ENCODE peak calls at places on chromosome 10, in eight cellular contexts. One of them, this sample, is unnamed.

GRCh38 chr10:44858017-44858371 is 53.1 kb upstream of the TMEM72 start:
- DNase-seq in ovary: no peak
- DNase-seq in NCI-H774: no peak
- DNase-seq in A172: no peak
- DNase-seq in T-cell: no peak
- DNase-seq in EH: no peak
- DNase-seq in pancreas: no peak
- DNase-seq in IMR-90: no peak
- DNase-seq in this sample: no peak

GRCh38 chr10:52216852-52217251 is 97.2 kb upstream of the DKK1 start:
- DNase-seq in ovary: no peak
- DNase-seq in NCI-H774: no peak
- DNase-seq in A172: peak
- DNase-seq in T-cell: no peak
- DNase-seq in EH: peak
- DNase-seq in pancreas: no peak
- DNase-seq in IMR-90: peak
- DNase-seq in this sample: peak

GRCh38 chr10:88493676-88494483 is 89.2 kb downstream of the RNLS start:
- DNase-seq in ovary: no peak
- DNase-seq in NCI-H774: no peak
- DNase-seq in A172: no peak
- DNase-seq in T-cell: no peak
- DNase-seq in EH: peak
- DNase-seq in pancreas: no peak
- DNase-seq in IMR-90: peak
- DNase-seq in this sample: no peak

GRCh38 chr10:61047788-61048560 is 104.0 kb upstream of the RHOBTB1 start:
- DNase-seq in ovary: no peak
- DNase-seq in NCI-H774: no peak
- DNase-seq in A172: peak
- DNase-seq in T-cell: no peak
- DNase-seq in EH: no peak
- DNase-seq in pancreas: no peak
- DNase-seq in IMR-90: no peak
- DNase-seq in this sample: peak

GRCh38 chr10:102141583-102142107 is 8.8 kb downstream of the PPRC1 start:
- DNase-seq in ovary: no peak
- DNase-seq in NCI-H774: no peak
- DNase-seq in A172: no peak
- DNase-seq in T-cell: no peak
- DNase-seq in EH: no peak
- DNase-seq in pancreas: no peak
- DNase-seq in IMR-90: no peak
- DNase-seq in this sample: no peak

GRCh38 chr10:82394122-82394521 is 519.1 kb downstream of the NRG3 start:
- DNase-seq in ovary: no peak
- DNase-seq in NCI-H774: peak
- DNase-seq in A172: no peak
- DNase-seq in T-cell: no peak
- DNase-seq in EH: no peak
- DNase-seq in pancreas: peak
- DNase-seq in IMR-90: no peak
- DNase-seq in this sample: no peak

GRCh38 chr10:59177031-59177861 is 803 bp downstream of the PHYHIPL start:
- DNase-seq in ovary: peak
- DNase-seq in NCI-H774: peak
- DNase-seq in A172: peak
- DNase-seq in T-cell: no peak
- DNase-seq in EH: peak
- DNase-seq in pancreas: peak
- DNase-seq in IMR-90: peak
- DNase-seq in this sample: peak

GRCh38 chr10:132970641-132971438 is 28.5 kb upstream of the CFAP46 start:
- DNase-seq in ovary: no peak
- DNase-seq in NCI-H774: no peak
- DNase-seq in A172: no peak
- DNase-seq in T-cell: no peak
- DNase-seq in EH: no peak
- DNase-seq in pancreas: peak
- DNase-seq in IMR-90: no peak
- DNase-seq in this sample: no peak

GRCh38 chr10:72272689-72273409 is 875 bp upstream of the DDIT4 start:
- DNase-seq in ovary: peak
- DNase-seq in NCI-H774: peak
- DNase-seq in A172: peak
- DNase-seq in T-cell: no peak
- DNase-seq in EH: peak
- DNase-seq in pancreas: peak
- DNase-seq in IMR-90: peak
- DNase-seq in this sample: peak

GRCh38 chr10:1036341-1036791 is 10.7 kb upstream of the IDI2 start:
- DNase-seq in ovary: no peak
- DNase-seq in NCI-H774: no peak
- DNase-seq in A172: peak
- DNase-seq in T-cell: no peak
- DNase-seq in EH: peak
- DNase-seq in pancreas: no peak
- DNase-seq in IMR-90: peak
- DNase-seq in this sample: peak

GRCh38 chr10:22761569-22762220 is 47.3 kb upstream of the PIP4K2A start:
- DNase-seq in ovary: no peak
- DNase-seq in NCI-H774: no peak
- DNase-seq in A172: no peak
- DNase-seq in T-cell: no peak
- DNase-seq in EH: peak
- DNase-seq in pancreas: no peak
- DNase-seq in IMR-90: peak
- DNase-seq in this sample: no peak

GRCh38 chr10:69384320-69384719 is 32.4 kb downstream of the TACR2 start:
- DNase-seq in ovary: no peak
- DNase-seq in NCI-H774: no peak
- DNase-seq in A172: no peak
- DNase-seq in T-cell: no peak
- DNase-seq in EH: no peak
- DNase-seq in pancreas: no peak
- DNase-seq in IMR-90: no peak
- DNase-seq in this sample: no peak

GRCh38 chr10:13998090-13998838 is 332.5 kb downstream of the FRMD4A start:
- DNase-seq in ovary: no peak
- DNase-seq in NCI-H774: no peak
- DNase-seq in A172: no peak
- DNase-seq in T-cell: no peak
- DNase-seq in EH: peak
- DNase-seq in pancreas: no peak
- DNase-seq in IMR-90: no peak
- DNase-seq in this sample: no peak

GRCh38 chr10:126242352-126243260 is 145.7 kb downstream of the ADAM12 start:
- DNase-seq in ovary: peak
- DNase-seq in NCI-H774: peak
- DNase-seq in A172: no peak
- DNase-seq in T-cell: no peak
- DNase-seq in EH: peak
- DNase-seq in pancreas: no peak
- DNase-seq in IMR-90: peak
- DNase-seq in this sample: peak

GRCh38 chr10:102400061-102400460 is 4.6 kb downstream of the NFKB2 start:
- DNase-seq in ovary: no peak
- DNase-seq in NCI-H774: no peak
- DNase-seq in A172: no peak
- DNase-seq in T-cell: no peak
- DNase-seq in EH: no peak
- DNase-seq in pancreas: peak
- DNase-seq in IMR-90: no peak
- DNase-seq in this sample: no peak

GRCh38 chr10:43315535-43316245 is 48.8 kb upstream of the RASGEF1A start:
- DNase-seq in ovary: no peak
- DNase-seq in NCI-H774: no peak
- DNase-seq in A172: no peak
- DNase-seq in T-cell: no peak
- DNase-seq in EH: no peak
- DNase-seq in pancreas: no peak
- DNase-seq in IMR-90: no peak
- DNase-seq in this sample: no peak

GRCh38 chr10:80122746-80123145 is 9.8 kb upstream of the PLAC9 start:
- DNase-seq in ovary: no peak
- DNase-seq in NCI-H774: no peak
- DNase-seq in A172: no peak
- DNase-seq in T-cell: no peak
- DNase-seq in EH: peak
- DNase-seq in pancreas: no peak
- DNase-seq in IMR-90: no peak
- DNase-seq in this sample: no peak

GRCh38 chr10:80407836-80408197 is 534 bp upstream of the PRXL2A start:
- DNase-seq in ovary: peak
- DNase-seq in NCI-H774: peak
- DNase-seq in A172: peak
- DNase-seq in T-cell: no peak
- DNase-seq in EH: no peak
- DNase-seq in pancreas: no peak
- DNase-seq in IMR-90: no peak
- DNase-seq in this sample: peak

GRCh38 chr10:32957341-32958084 is 517 bp downstream of the ITGB1 start:
- DNase-seq in ovary: peak
- DNase-seq in NCI-H774: no peak
- DNase-seq in A172: no peak
- DNase-seq in T-cell: no peak
- DNase-seq in EH: peak
- DNase-seq in pancreas: peak
- DNase-seq in IMR-90: no peak
- DNase-seq in this sample: no peak

GRCh38 chr10:132571565-132572544 is 34.3 kb downstream of the INPP5A start:
- DNase-seq in ovary: no peak
- DNase-seq in NCI-H774: no peak
- DNase-seq in A172: peak
- DNase-seq in T-cell: no peak
- DNase-seq in EH: peak
- DNase-seq in pancreas: no peak
- DNase-seq in IMR-90: peak
- DNase-seq in this sample: peak

GRCh38 chr10:23422003-23422411 is 16.9 kb upstream of the OTUD1 start:
- DNase-seq in ovary: no peak
- DNase-seq in NCI-H774: no peak
- DNase-seq in A172: peak
- DNase-seq in T-cell: no peak
- DNase-seq in EH: peak
- DNase-seq in pancreas: no peak
- DNase-seq in IMR-90: no peak
- DNase-seq in this sample: no peak

This sample was measured in epithelial cell of esophagus.